ENCODE peak calls at places on chromosomes 2 and 18, in nine cellular contexts. One of them, this sample, is unnamed.

GRCh38 chr2:147182260-147182659 is 662.6 kb upstream of the ACVR2A start:
- DNase-seq in stimulated activated CD4-positive, alpha-beta T cell treated with anti-CD3 and anti-CD28 coated beads, Interleukin-4, amount 100 ng/mL, for 4 hours: peak
- DNase-seq in GM12878: peak
- DNase-seq in activated T-cell treated with anti-CD3 and anti-CD28 coated beads for 1 hour: peak
- DNase-seq in cardiac muscle cell: no peak
- DNase-seq in KBM-7: no peak
- DNase-seq in cardiac fibroblast: no peak
- DNase-seq in HT1080: peak
- DNase-seq in natural killer cell treated with Interleukin-12 subunit alpha and Interleukin-12 subunit beta and Interleukin-15 and Interleukin-18, amount 100 ng/mL, for 72 hours: peak
- DNase-seq in this sample: peak

GRCh38 chr2:179524940-179525339 is 260.3 kb upstream of the SESTD1 start:
- DNase-seq in GM12878: no peak
- DNase-seq in natural killer cell treated with Interleukin-12 subunit alpha and Interleukin-12 subunit beta and Interleukin-15 and Interleukin-18, amount 100 ng/mL, for 72 hours: no peak
- DNase-seq in activated T-cell treated with anti-CD3 and anti-CD28 coated beads for 1 hour: no peak
- DNase-seq in cardiac fibroblast: no peak
- DNase-seq in cardiac muscle cell: no peak
- DNase-seq in HT1080: no peak
- DNase-seq in stimulated activated CD4-positive, alpha-beta T cell treated with anti-CD3 and anti-CD28 coated beads, Interleukin-4, amount 100 ng/mL, for 4 hours: no peak
- DNase-seq in KBM-7: no peak
- DNase-seq in this sample: no peak

GRCh38 chr2:172735646-172736418 is at the start of gene RAPGEF4:
- DNase-seq in stimulated activated CD4-positive, alpha-beta T cell treated with anti-CD3 and anti-CD28 coated beads, Interleukin-4, amount 100 ng/mL, for 4 hours: no peak
- DNase-seq in activated T-cell treated with anti-CD3 and anti-CD28 coated beads for 1 hour: no peak
- DNase-seq in GM12878: no peak
- DNase-seq in cardiac fibroblast: no peak
- DNase-seq in HT1080: no peak
- DNase-seq in KBM-7: peak
- DNase-seq in natural killer cell treated with Interleukin-12 subunit alpha and Interleukin-12 subunit beta and Interleukin-15 and Interleukin-18, amount 100 ng/mL, for 72 hours: no peak
- DNase-seq in cardiac muscle cell: peak
- DNase-seq in this sample: no peak

GRCh38 chr2:174026122-174026845 is 61.1 kb upstream of the SP3 start:
- DNase-seq in activated T-cell treated with anti-CD3 and anti-CD28 coated beads for 1 hour: no peak
- DNase-seq in cardiac fibroblast: peak
- DNase-seq in natural killer cell treated with Interleukin-12 subunit alpha and Interleukin-12 subunit beta and Interleukin-15 and Interleukin-18, amount 100 ng/mL, for 72 hours: no peak
- DNase-seq in HT1080: no peak
- DNase-seq in GM12878: no peak
- DNase-seq in KBM-7: no peak
- DNase-seq in cardiac muscle cell: no peak
- DNase-seq in stimulated activated CD4-positive, alpha-beta T cell treated with anti-CD3 and anti-CD28 coated beads, Interleukin-4, amount 100 ng/mL, for 4 hours: no peak
- DNase-seq in this sample: peak

GRCh38 chr2:85178154-85178553 is 45.0 kb downstream of the TCF7L1 start:
- DNase-seq in GM12878: no peak
- DNase-seq in activated T-cell treated with anti-CD3 and anti-CD28 coated beads for 1 hour: no peak
- DNase-seq in stimulated activated CD4-positive, alpha-beta T cell treated with anti-CD3 and anti-CD28 coated beads, Interleukin-4, amount 100 ng/mL, for 4 hours: no peak
- DNase-seq in natural killer cell treated with Interleukin-12 subunit alpha and Interleukin-12 subunit beta and Interleukin-15 and Interleukin-18, amount 100 ng/mL, for 72 hours: no peak
- DNase-seq in HT1080: no peak
- DNase-seq in cardiac muscle cell: no peak
- DNase-seq in cardiac fibroblast: no peak
- DNase-seq in KBM-7: no peak
- DNase-seq in this sample: no peak

GRCh38 chr2:185372188-185372587 is 366.4 kb upstream of the FSIP2 start:
- DNase-seq in activated T-cell treated with anti-CD3 and anti-CD28 coated beads for 1 hour: no peak
- DNase-seq in stimulated activated CD4-positive, alpha-beta T cell treated with anti-CD3 and anti-CD28 coated beads, Interleukin-4, amount 100 ng/mL, for 4 hours: no peak
- DNase-seq in natural killer cell treated with Interleukin-12 subunit alpha and Interleukin-12 subunit beta and Interleukin-15 and Interleukin-18, amount 100 ng/mL, for 72 hours: no peak
- DNase-seq in GM12878: no peak
- DNase-seq in HT1080: no peak
- DNase-seq in cardiac fibroblast: peak
- DNase-seq in cardiac muscle cell: no peak
- DNase-seq in KBM-7: no peak
- DNase-seq in this sample: no peak

GRCh38 chr2:85409719-85410583 is at the start of gene CAPG:
- DNase-seq in KBM-7: peak
- DNase-seq in GM12878: no peak
- DNase-seq in natural killer cell treated with Interleukin-12 subunit alpha and Interleukin-12 subunit beta and Interleukin-15 and Interleukin-18, amount 100 ng/mL, for 72 hours: no peak
- DNase-seq in stimulated activated CD4-positive, alpha-beta T cell treated with anti-CD3 and anti-CD28 coated beads, Interleukin-4, amount 100 ng/mL, for 4 hours: peak
- DNase-seq in cardiac muscle cell: no peak
- DNase-seq in activated T-cell treated with anti-CD3 and anti-CD28 coated beads for 1 hour: peak
- DNase-seq in cardiac fibroblast: no peak
- DNase-seq in HT1080: peak
- DNase-seq in this sample: peak

GRCh38 chr2:145815933-145816332 is 1296.0 kb upstream of the ZEB2 start:
- DNase-seq in natural killer cell treated with Interleukin-12 subunit alpha and Interleukin-12 subunit beta and Interleukin-15 and Interleukin-18, amount 100 ng/mL, for 72 hours: no peak
- DNase-seq in stimulated activated CD4-positive, alpha-beta T cell treated with anti-CD3 and anti-CD28 coated beads, Interleukin-4, amount 100 ng/mL, for 4 hours: no peak
- DNase-seq in activated T-cell treated with anti-CD3 and anti-CD28 coated beads for 1 hour: no peak
- DNase-seq in GM12878: no peak
- DNase-seq in HT1080: peak
- DNase-seq in cardiac fibroblast: no peak
- DNase-seq in KBM-7: no peak
- DNase-seq in cardiac muscle cell: no peak
- DNase-seq in this sample: peak

GRCh38 chr2:227267406-227268115 is 57.5 kb upstream of the MFF start:
- DNase-seq in activated T-cell treated with anti-CD3 and anti-CD28 coated beads for 1 hour: no peak
- DNase-seq in stimulated activated CD4-positive, alpha-beta T cell treated with anti-CD3 and anti-CD28 coated beads, Interleukin-4, amount 100 ng/mL, for 4 hours: no peak
- DNase-seq in natural killer cell treated with Interleukin-12 subunit alpha and Interleukin-12 subunit beta and Interleukin-15 and Interleukin-18, amount 100 ng/mL, for 72 hours: no peak
- DNase-seq in cardiac muscle cell: no peak
- DNase-seq in cardiac fibroblast: peak
- DNase-seq in HT1080: no peak
- DNase-seq in GM12878: no peak
- DNase-seq in KBM-7: no peak
- DNase-seq in this sample: peak

GRCh38 chr2:142217804-142218203 is 87.0 kb upstream of the LRP1B start:
- DNase-seq in activated T-cell treated with anti-CD3 and anti-CD28 coated beads for 1 hour: no peak
- DNase-seq in cardiac muscle cell: no peak
- DNase-seq in GM12878: no peak
- DNase-seq in cardiac fibroblast: no peak
- DNase-seq in stimulated activated CD4-positive, alpha-beta T cell treated with anti-CD3 and anti-CD28 coated beads, Interleukin-4, amount 100 ng/mL, for 4 hours: no peak
- DNase-seq in HT1080: peak
- DNase-seq in KBM-7: no peak
- DNase-seq in natural killer cell treated with Interleukin-12 subunit alpha and Interleukin-12 subunit beta and Interleukin-15 and Interleukin-18, amount 100 ng/mL, for 72 hours: no peak
- DNase-seq in this sample: no peak

GRCh38 chr2:83461135-83461534 is 997.9 kb downstream of the SUCLG1 start:
- DNase-seq in cardiac fibroblast: no peak
- DNase-seq in KBM-7: no peak
- DNase-seq in HT1080: no peak
- DNase-seq in stimulated activated CD4-positive, alpha-beta T cell treated with anti-CD3 and anti-CD28 coated beads, Interleukin-4, amount 100 ng/mL, for 4 hours: no peak
- DNase-seq in cardiac muscle cell: no peak
- DNase-seq in activated T-cell treated with anti-CD3 and anti-CD28 coated beads for 1 hour: no peak
- DNase-seq in natural killer cell treated with Interleukin-12 subunit alpha and Interleukin-12 subunit beta and Interleukin-15 and Interleukin-18, amount 100 ng/mL, for 72 hours: no peak
- DNase-seq in GM12878: no peak
- DNase-seq in this sample: no peak

GRCh38 chr2:135072125-135072997 is 20.3 kb downstream of the RAB3GAP1 start:
- DNase-seq in activated T-cell treated with anti-CD3 and anti-CD28 coated beads for 1 hour: no peak
- DNase-seq in KBM-7: peak
- DNase-seq in HT1080: no peak
- DNase-seq in natural killer cell treated with Interleukin-12 subunit alpha and Interleukin-12 subunit beta and Interleukin-15 and Interleukin-18, amount 100 ng/mL, for 72 hours: no peak
- DNase-seq in cardiac fibroblast: no peak
- DNase-seq in stimulated activated CD4-positive, alpha-beta T cell treated with anti-CD3 and anti-CD28 coated beads, Interleukin-4, amount 100 ng/mL, for 4 hours: no peak
- DNase-seq in GM12878: no peak
- DNase-seq in cardiac muscle cell: no peak
- DNase-seq in this sample: no peak

GRCh38 chr18:57077786-57078552 is 68.9 kb upstream of the BOD1L2 start:
- DNase-seq in natural killer cell treated with Interleukin-12 subunit alpha and Interleukin-12 subunit beta and Interleukin-15 and Interleukin-18, amount 100 ng/mL, for 72 hours: no peak
- DNase-seq in GM12878: peak
- DNase-seq in activated T-cell treated with anti-CD3 and anti-CD28 coated beads for 1 hour: no peak
- DNase-seq in KBM-7: peak
- DNase-seq in stimulated activated CD4-positive, alpha-beta T cell treated with anti-CD3 and anti-CD28 coated beads, Interleukin-4, amount 100 ng/mL, for 4 hours: no peak
- DNase-seq in cardiac fibroblast: no peak
- DNase-seq in cardiac muscle cell: no peak
- DNase-seq in HT1080: no peak
- DNase-seq in this sample: no peak

GRCh38 chr2:44168684-44169154 is at the start of gene PPM1B:
- DNase-seq in KBM-7: no peak
- DNase-seq in GM12878: no peak
- DNase-seq in cardiac fibroblast: no peak
- DNase-seq in natural killer cell treated with Interleukin-12 subunit alpha and Interleukin-12 subunit beta and Interleukin-15 and Interleukin-18, amount 100 ng/mL, for 72 hours: peak
- DNase-seq in cardiac muscle cell: no peak
- DNase-seq in activated T-cell treated with anti-CD3 and anti-CD28 coated beads for 1 hour: peak
- DNase-seq in HT1080: no peak
- DNase-seq in stimulated activated CD4-positive, alpha-beta T cell treated with anti-CD3 and anti-CD28 coated beads, Interleukin-4, amount 100 ng/mL, for 4 hours: peak
- DNase-seq in this sample: no peak

GRCh38 chr2:206562375-206562774 is 79.9 kb upstream of the FAM237A start:
- DNase-seq in stimulated activated CD4-positive, alpha-beta T cell treated with anti-CD3 and anti-CD28 coated beads, Interleukin-4, amount 100 ng/mL, for 4 hours: no peak
- DNase-seq in GM12878: no peak
- DNase-seq in cardiac fibroblast: no peak
- DNase-seq in KBM-7: no peak
- DNase-seq in HT1080: peak
- DNase-seq in natural killer cell treated with Interleukin-12 subunit alpha and Interleukin-12 subunit beta and Interleukin-15 and Interleukin-18, amount 100 ng/mL, for 72 hours: no peak
- DNase-seq in cardiac muscle cell: no peak
- DNase-seq in activated T-cell treated with anti-CD3 and anti-CD28 coated beads for 1 hour: no peak
- DNase-seq in this sample: peak

GRCh38 chr18:41462946-41463345 is 492.1 kb upstream of the PIK3C3 start:
- DNase-seq in cardiac fibroblast: no peak
- DNase-seq in KBM-7: no peak
- DNase-seq in natural killer cell treated with Interleukin-12 subunit alpha and Interleukin-12 subunit beta and Interleukin-15 and Interleukin-18, amount 100 ng/mL, for 72 hours: no peak
- DNase-seq in cardiac muscle cell: no peak
- DNase-seq in activated T-cell treated with anti-CD3 and anti-CD28 coated beads for 1 hour: no peak
- DNase-seq in GM12878: no peak
- DNase-seq in HT1080: peak
- DNase-seq in stimulated activated CD4-positive, alpha-beta T cell treated with anti-CD3 and anti-CD28 coated beads, Interleukin-4, amount 100 ng/mL, for 4 hours: no peak
- DNase-seq in this sample: peak

GRCh38 chr2:119888673-119889072 is 124.2 kb upstream of the EPB41L5 start:
- DNase-seq in stimulated activated CD4-positive, alpha-beta T cell treated with anti-CD3 and anti-CD28 coated beads, Interleukin-4, amount 100 ng/mL, for 4 hours: no peak
- DNase-seq in GM12878: no peak
- DNase-seq in HT1080: peak
- DNase-seq in cardiac muscle cell: no peak
- DNase-seq in cardiac fibroblast: peak
- DNase-seq in natural killer cell treated with Interleukin-12 subunit alpha and Interleukin-12 subunit beta and Interleukin-15 and Interleukin-18, amount 100 ng/mL, for 72 hours: no peak
- DNase-seq in KBM-7: no peak
- DNase-seq in activated T-cell treated with anti-CD3 and anti-CD28 coated beads for 1 hour: no peak
- DNase-seq in this sample: peak

GRCh38 chr18:63079114-63079513 is 240.5 kb downstream of the BCL2 start:
- DNase-seq in cardiac muscle cell: no peak
- DNase-seq in activated T-cell treated with anti-CD3 and anti-CD28 coated beads for 1 hour: no peak
- DNase-seq in natural killer cell treated with Interleukin-12 subunit alpha and Interleukin-12 subunit beta and Interleukin-15 and Interleukin-18, amount 100 ng/mL, for 72 hours: no peak
- DNase-seq in KBM-7: peak
- DNase-seq in GM12878: peak
- DNase-seq in cardiac fibroblast: no peak
- DNase-seq in HT1080: no peak
- DNase-seq in stimulated activated CD4-positive, alpha-beta T cell treated with anti-CD3 and anti-CD28 coated beads, Interleukin-4, amount 100 ng/mL, for 4 hours: no peak
- DNase-seq in this sample: no peak

GRCh38 chr2:105644174-105644980 is 100.3 kb upstream of the NCK2 start:
- DNase-seq in natural killer cell treated with Interleukin-12 subunit alpha and Interleukin-12 subunit beta and Interleukin-15 and Interleukin-18, amount 100 ng/mL, for 72 hours: no peak
- DNase-seq in HT1080: no peak
- DNase-seq in cardiac fibroblast: peak
- DNase-seq in cardiac muscle cell: no peak
- DNase-seq in GM12878: no peak
- DNase-seq in KBM-7: no peak
- DNase-seq in stimulated activated CD4-positive, alpha-beta T cell treated with anti-CD3 and anti-CD28 coated beads, Interleukin-4, amount 100 ng/mL, for 4 hours: no peak
- DNase-seq in activated T-cell treated with anti-CD3 and anti-CD28 coated beads for 1 hour: no peak
- DNase-seq in this sample: no peak

GRCh38 chr2:127562930-127563329 is 27.4 kb downstream of the MYO7B start:
- DNase-seq in stimulated activated CD4-positive, alpha-beta T cell treated with anti-CD3 and anti-CD28 coated beads, Interleukin-4, amount 100 ng/mL, for 4 hours: no peak
- DNase-seq in activated T-cell treated with anti-CD3 and anti-CD28 coated beads for 1 hour: no peak
- DNase-seq in natural killer cell treated with Interleukin-12 subunit alpha and Interleukin-12 subunit beta and Interleukin-15 and Interleukin-18, amount 100 ng/mL, for 72 hours: no peak
- DNase-seq in HT1080: no peak
- DNase-seq in KBM-7: no peak
- DNase-seq in GM12878: no peak
- DNase-seq in cardiac muscle cell: no peak
- DNase-seq in cardiac fibroblast: no peak
- DNase-seq in this sample: no peak

GRCh38 chr2:125070726-125071505 is 1045.8 kb downstream of the CNTNAP5 start:
- DNase-seq in KBM-7: no peak
- DNase-seq in HT1080: no peak
- DNase-seq in activated T-cell treated with anti-CD3 and anti-CD28 coated beads for 1 hour: no peak
- DNase-seq in natural killer cell treated with Interleukin-12 subunit alpha and Interleukin-12 subunit beta and Interleukin-15 and Interleukin-18, amount 100 ng/mL, for 72 hours: no peak
- DNase-seq in GM12878: no peak
- DNase-seq in cardiac muscle cell: no peak
- DNase-seq in stimulated activated CD4-positive, alpha-beta T cell treated with anti-CD3 and anti-CD28 coated beads, Interleukin-4, amount 100 ng/mL, for 4 hours: no peak
- DNase-seq in cardiac fibroblast: no peak
- DNase-seq in this sample: no peak

GRCh38 chr18:1273469-1273868 is 368.8 kb downstream of the ADCYAP1 start:
- DNase-seq in GM12878: no peak
- DNase-seq in cardiac fibroblast: no peak
- DNase-seq in natural killer cell treated with Interleukin-12 subunit alpha and Interleukin-12 subunit beta and Interleukin-15 and Interleukin-18, amount 100 ng/mL, for 72 hours: no peak
- DNase-seq in stimulated activated CD4-positive, alpha-beta T cell treated with anti-CD3 and anti-CD28 coated beads, Interleukin-4, amount 100 ng/mL, for 4 hours: no peak
- DNase-seq in activated T-cell treated with anti-CD3 and anti-CD28 coated beads for 1 hour: no peak
- DNase-seq in HT1080: no peak
- DNase-seq in KBM-7: no peak
- DNase-seq in cardiac muscle cell: no peak
- DNase-seq in this sample: no peak

GRCh38 chr2:101188683-101189405 is 37.7 kb upstream of the TBC1D8 start:
- DNase-seq in activated T-cell treated with anti-CD3 and anti-CD28 coated beads for 1 hour: no peak
- DNase-seq in GM12878: no peak
- DNase-seq in KBM-7: no peak
- DNase-seq in cardiac muscle cell: peak
- DNase-seq in HT1080: peak
- DNase-seq in natural killer cell treated with Interleukin-12 subunit alpha and Interleukin-12 subunit beta and Interleukin-15 and Interleukin-18, amount 100 ng/mL, for 72 hours: no peak
- DNase-seq in cardiac fibroblast: peak
- DNase-seq in stimulated activated CD4-positive, alpha-beta T cell treated with anti-CD3 and anti-CD28 coated beads, Interleukin-4, amount 100 ng/mL, for 4 hours: no peak
- DNase-seq in this sample: peak

GRCh38 chr18:54734059-54734458 is 94.2 kb upstream of the RAB27B start:
- DNase-seq in stimulated activated CD4-positive, alpha-beta T cell treated with anti-CD3 and anti-CD28 coated beads, Interleukin-4, amount 100 ng/mL, for 4 hours: no peak
- DNase-seq in HT1080: peak
- DNase-seq in cardiac muscle cell: no peak
- DNase-seq in natural killer cell treated with Interleukin-12 subunit alpha and Interleukin-12 subunit beta and Interleukin-15 and Interleukin-18, amount 100 ng/mL, for 72 hours: no peak
- DNase-seq in GM12878: no peak
- DNase-seq in activated T-cell treated with anti-CD3 and anti-CD28 coated beads for 1 hour: no peak
- DNase-seq in KBM-7: no peak
- DNase-seq in cardiac fibroblast: peak
- DNase-seq in this sample: peak

GRCh38 chr18:46759885-46760284 is 3.0 kb upstream of the ST8SIA5 start:
- DNase-seq in HT1080: no peak
- DNase-seq in cardiac fibroblast: no peak
- DNase-seq in GM12878: no peak
- DNase-seq in activated T-cell treated with anti-CD3 and anti-CD28 coated beads for 1 hour: no peak
- DNase-seq in natural killer cell treated with Interleukin-12 subunit alpha and Interleukin-12 subunit beta and Interleukin-15 and Interleukin-18, amount 100 ng/mL, for 72 hours: no peak
- DNase-seq in cardiac muscle cell: no peak
- DNase-seq in KBM-7: no peak
- DNase-seq in stimulated activated CD4-positive, alpha-beta T cell treated with anti-CD3 and anti-CD28 coated beads, Interleukin-4, amount 100 ng/mL, for 4 hours: no peak
- DNase-seq in this sample: no peak

GRCh38 chr2:111930875-111931274 is 32.5 kb downstream of the MERTK start:
- DNase-seq in KBM-7: no peak
- DNase-seq in activated T-cell treated with anti-CD3 and anti-CD28 coated beads for 1 hour: no peak
- DNase-seq in natural killer cell treated with Interleukin-12 subunit alpha and Interleukin-12 subunit beta and Interleukin-15 and Interleukin-18, amount 100 ng/mL, for 72 hours: no peak
- DNase-seq in cardiac fibroblast: peak
- DNase-seq in stimulated activated CD4-positive, alpha-beta T cell treated with anti-CD3 and anti-CD28 coated beads, Interleukin-4, amount 100 ng/mL, for 4 hours: no peak
- DNase-seq in GM12878: peak
- DNase-seq in cardiac muscle cell: no peak
- DNase-seq in HT1080: peak
- DNase-seq in this sample: peak

GRCh38 chr2:44118257-44118656 is 50.4 kb upstream of the PPM1B start:
- DNase-seq in stimulated activated CD4-positive, alpha-beta T cell treated with anti-CD3 and anti-CD28 coated beads, Interleukin-4, amount 100 ng/mL, for 4 hours: no peak
- DNase-seq in GM12878: no peak
- DNase-seq in KBM-7: no peak
- DNase-seq in cardiac muscle cell: no peak
- DNase-seq in HT1080: peak
- DNase-seq in activated T-cell treated with anti-CD3 and anti-CD28 coated beads for 1 hour: no peak
- DNase-seq in natural killer cell treated with Interleukin-12 subunit alpha and Interleukin-12 subunit beta and Interleukin-15 and Interleukin-18, amount 100 ng/mL, for 72 hours: no peak
- DNase-seq in cardiac fibroblast: peak
- DNase-seq in this sample: no peak

GRCh38 chr18:7577706-7578105 is 10.6 kb downstream of the PTPRM start:
- DNase-seq in GM12878: no peak
- DNase-seq in activated T-cell treated with anti-CD3 and anti-CD28 coated beads for 1 hour: no peak
- DNase-seq in cardiac fibroblast: peak
- DNase-seq in HT1080: peak
- DNase-seq in cardiac muscle cell: peak
- DNase-seq in KBM-7: no peak
- DNase-seq in natural killer cell treated with Interleukin-12 subunit alpha and Interleukin-12 subunit beta and Interleukin-15 and Interleukin-18, amount 100 ng/mL, for 72 hours: no peak
- DNase-seq in stimulated activated CD4-positive, alpha-beta T cell treated with anti-CD3 and anti-CD28 coated beads, Interleukin-4, amount 100 ng/mL, for 4 hours: no peak
- DNase-seq in this sample: peak

GRCh38 chr2:58484201-58484600 is 243.1 kb upstream of the FANCL start:
- DNase-seq in HT1080: peak
- DNase-seq in stimulated activated CD4-positive, alpha-beta T cell treated with anti-CD3 and anti-CD28 coated beads, Interleukin-4, amount 100 ng/mL, for 4 hours: no peak
- DNase-seq in KBM-7: no peak
- DNase-seq in GM12878: no peak
- DNase-seq in cardiac muscle cell: no peak
- DNase-seq in natural killer cell treated with Interleukin-12 subunit alpha and Interleukin-12 subunit beta and Interleukin-15 and Interleukin-18, amount 100 ng/mL, for 72 hours: no peak
- DNase-seq in activated T-cell treated with anti-CD3 and anti-CD28 coated beads for 1 hour: no peak
- DNase-seq in cardiac fibroblast: no peak
- DNase-seq in this sample: peak

GRCh38 chr2:26735096-26735495 is 29.0 kb upstream of the SLC35F6 start:
- DNase-seq in activated T-cell treated with anti-CD3 and anti-CD28 coated beads for 1 hour: no peak
- DNase-seq in natural killer cell treated with Interleukin-12 subunit alpha and Interleukin-12 subunit beta and Interleukin-15 and Interleukin-18, amount 100 ng/mL, for 72 hours: no peak
- DNase-seq in stimulated activated CD4-positive, alpha-beta T cell treated with anti-CD3 and anti-CD28 coated beads, Interleukin-4, amount 100 ng/mL, for 4 hours: no peak
- DNase-seq in HT1080: peak
- DNase-seq in cardiac muscle cell: no peak
- DNase-seq in GM12878: no peak
- DNase-seq in KBM-7: no peak
- DNase-seq in cardiac fibroblast: peak
- DNase-seq in this sample: peak

GRCh38 chr18:57768557-57769326 is 34.4 kb downstream of the ATP8B1 start:
- DNase-seq in activated T-cell treated with anti-CD3 and anti-CD28 coated beads for 1 hour: no peak
- DNase-seq in GM12878: no peak
- DNase-seq in cardiac muscle cell: no peak
- DNase-seq in cardiac fibroblast: peak
- DNase-seq in natural killer cell treated with Interleukin-12 subunit alpha and Interleukin-12 subunit beta and Interleukin-15 and Interleukin-18, amount 100 ng/mL, for 72 hours: no peak
- DNase-seq in HT1080: peak
- DNase-seq in KBM-7: no peak
- DNase-seq in stimulated activated CD4-positive, alpha-beta T cell treated with anti-CD3 and anti-CD28 coated beads, Interleukin-4, amount 100 ng/mL, for 4 hours: no peak
- DNase-seq in this sample: peak